ENCODE peak calls at places on chromosome 17, in nine cellular contexts. W, O, E, G, L, Q, N, B and D are unnamed samples.

GRCh38 chr17:28700278-28700677 is 11.4 kb downstream of the PROCA1 start:
- DNase-seq in G (no peak), B (no peak), E (no peak), O (no peak), W (no peak), N (no peak), L (no peak), Q (no peak), D (no peak)

GRCh38 chr17:10629706-10630105 is 27.4 kb downstream of the MYH3 start:
- DNase-seq in E (no peak), L (no peak), B (no peak), W (no peak), O (no peak), Q (no peak), N (no peak), G (no peak), D (no peak)

GRCh38 chr17:78723957-78724356 is 58.1 kb downstream of the CYTH1 start:
- DNase-seq in E (no peak), W (no peak), B (no peak), N (no peak), Q (no peak), G (no peak), O (no peak), L (peak; percentile 5), D (no peak)

GRCh38 chr17:34156741-34157589 is 98.1 kb upstream of the CCL2 start:
- DNase-seq in B (peak; percentile 39), Q (no peak), L (no peak), N (peak; percentile 55), E (no peak), G (no peak), W (no peak), O (peak; percentile 75), D (peak; percentile 76)

GRCh38 chr17:55245986-55246385 is 18.8 kb upstream of the HLF start:
- DNase-seq in W (no peak), Q (no peak), B (no peak), E (no peak), G (no peak), N (no peak), L (no peak), O (no peak), D (no peak)

GRCh38 chr17:77834170-77835115 is 124.1 kb upstream of the TNRC6C start:
- DNase-seq in O (peak; percentile 39), G (no peak), B (no peak), W (no peak), Q (peak; percentile 91), N (no peak), L (peak; percentile 58), E (peak; percentile 86), D (peak; percentile 85)

GRCh38 chr17:7120123-7120522 is 5.5 kb upstream of the ASGR2 start:
- DNase-seq in E (no peak), O (no peak), Q (no peak), N (no peak), W (no peak), B (no peak), L (no peak), G (no peak), D (no peak)

GRCh38 chr17:8408371-8408770 is 10.7 kb upstream of the RNF222 start:
- DNase-seq in O (peak; percentile 9), Q (no peak), N (no peak), G (no peak), B (no peak), W (no peak), L (peak; percentile 53), E (no peak), D (peak; percentile 81)

GRCh38 chr17:15649861-15650391 is 30.4 kb upstream of the FBXW10B start:
- DNase-seq in N (no peak), E (no peak), O (no peak), L (no peak), W (no peak), Q (no peak), B (no peak), G (no peak), D (no peak)

GRCh38 chr17:80316927-80317705 is 56.5 kb downstream of the RNF213 start:
- DNase-seq in G (no peak), Q (no peak), B (no peak), W (no peak), E (no peak), N (no peak), L (no peak), O (no peak), D (no peak)

GRCh38 chr17:36486204-36487194 is at the start of gene ZNHIT3:
- DNase-seq in L (peak; percentile 96), N (peak; percentile 88), Q (peak; percentile 96), B (peak; percentile 82), W (peak; percentile 92), E (peak; percentile 94), O (peak; percentile 98), G (peak; percentile 94), D (peak; percentile 96)

GRCh38 chr17:73984981-73985380 is 218.5 kb upstream of the RPL38 start:
- DNase-seq in E (no peak), W (no peak), B (no peak), G (peak; percentile 11), Q (peak; percentile 73), N (no peak), O (no peak), L (no peak), D (no peak)

GRCh38 chr17:32596206-32596605 is 109.4 kb downstream of the CDK5R1 start:
- DNase-seq in E (no peak), G (no peak), N (no peak), W (peak; percentile 10), O (no peak), L (no peak), Q (no peak), B (no peak), D (no peak)

GRCh38 chr17:75138519-75138918 is 7.0 kb upstream of the NT5C start:
- DNase-seq in B (no peak), L (no peak), Q (no peak), N (no peak), E (no peak), O (no peak), G (no peak), W (no peak), D (no peak)

GRCh38 chr17:38893612-38894011 is 23.8 kb downstream of the LASP1 start:
- DNase-seq in O (peak; percentile 13), W (no peak), G (no peak), B (no peak), Q (peak; percentile 94), N (no peak), E (no peak), L (no peak), D (peak; percentile 86)

GRCh38 chr17:80895366-80895765 is 96.3 kb upstream of the CHMP6 start:
- DNase-seq in N (no peak), G (no peak), W (no peak), O (no peak), L (no peak), Q (no peak), B (no peak), E (no peak), D (no peak)

GRCh38 chr17:50176559-50177471 is 11.0 kb downstream of the SGCA start:
- DNase-seq in E (peak; percentile 58), B (no peak), G (no peak), Q (no peak), N (no peak), L (no peak), O (no peak), W (no peak), D (no peak)
- TF ChIP-seq CTCF in E (no peak), B (no peak), G (no peak), Q (no peak), N (no peak), L (no peak), O (peak; percentile 16), W (no peak), D (no peak)

GRCh38 chr17:14428640-14429029 is 127.8 kb downstream of the HS3ST3B1 start:
- DNase-seq in Q (peak; percentile 63), N (no peak), O (no peak), W (no peak), L (peak; percentile 33), G (peak; percentile 84), E (no peak), B (no peak), D (no peak)
- TF ChIP-seq CTCF in Q (no peak), N (no peak), O (no peak), W (no peak), L (no peak), G (peak; percentile 53), E (no peak), B (no peak), D (no peak)

GRCh38 chr17:76154292-76154691 is 13.2 kb upstream of the FOXJ1 start:
- DNase-seq in W (no peak), B (no peak), Q (no peak), E (no peak), L (no peak), N (no peak), O (no peak), G (no peak), D (no peak)

GRCh38 chr17:76154935-76155845 is 14.1 kb upstream of the FOXJ1 start:
- DNase-seq in Q (no peak), B (no peak), N (no peak), E (peak; percentile 62), W (no peak), O (no peak), G (no peak), L (no peak), D (peak; percentile 20)

GRCh38 chr17:76152580-76152979 is 11.5 kb upstream of the FOXJ1 start:
- DNase-seq in W (no peak), O (no peak), Q (no peak), B (no peak), G (no peak), L (no peak), E (no peak), N (no peak), D (no peak)

GRCh38 chr17:76153202-76153601 is 12.2 kb upstream of the FOXJ1 start:
- DNase-seq in L (no peak), N (no peak), G (no peak), W (no peak), B (no peak), O (no peak), Q (no peak), E (no peak), D (no peak)

GRCh38 chr17:76153640-76154039 is 12.6 kb upstream of the FOXJ1 start:
- DNase-seq in B (no peak), O (peak; percentile 57), W (no peak), N (no peak), L (no peak), Q (no peak), G (no peak), E (no peak), D (peak; percentile 5)
- TF ChIP-seq CTCF in B (peak; percentile 19), O (peak; percentile 51), W (no peak), N (no peak), L (peak; percentile 21), Q (no peak), G (peak; percentile 51), E (peak; percentile 24), D (no peak)

DNA sequence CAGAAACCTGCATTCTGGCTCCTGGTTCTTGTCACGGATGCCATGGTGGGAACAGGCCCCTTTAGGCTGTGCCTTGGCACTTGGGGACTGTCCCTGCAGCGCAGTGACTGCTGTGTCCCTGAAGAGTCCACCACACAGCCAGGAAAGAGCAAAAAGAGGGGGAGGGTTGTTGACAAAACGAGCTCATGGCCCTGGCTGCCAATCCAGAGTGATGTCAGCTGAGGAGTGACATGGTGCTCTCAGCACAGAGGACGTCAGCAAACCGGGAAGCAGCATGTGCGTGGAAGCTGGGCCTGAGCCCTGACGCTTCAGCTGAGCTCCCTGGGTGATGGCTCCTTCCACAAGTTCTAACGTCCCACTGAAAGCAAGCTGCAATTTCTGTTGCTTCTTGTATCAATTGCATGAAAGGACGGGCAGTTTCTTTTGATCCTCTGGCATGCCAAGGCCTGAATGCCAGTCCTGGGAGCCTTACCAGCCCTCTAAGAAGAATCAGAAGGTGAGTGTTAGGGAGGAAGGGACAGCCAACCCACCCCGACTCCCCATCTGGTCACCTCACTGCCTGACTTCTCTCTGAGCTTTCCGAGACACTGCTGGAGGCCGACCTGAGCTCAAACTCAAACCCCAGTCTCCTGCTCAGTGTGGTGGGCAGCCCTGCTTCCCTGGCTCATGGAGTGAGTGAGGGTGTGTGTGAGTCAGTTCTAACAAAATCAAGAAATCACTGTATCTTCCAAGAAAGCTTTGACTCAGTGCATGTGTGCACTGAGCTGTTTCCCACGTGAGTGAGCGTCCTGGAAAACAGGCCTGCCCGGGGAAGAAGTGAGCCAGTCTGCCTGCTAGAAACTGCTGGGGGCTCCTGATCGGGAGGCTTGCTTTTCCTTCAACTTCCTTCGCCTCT is 14.7 kb upstream of the WNT3 start:
- DNase-seq in L (no peak), G (no peak), Q (no peak), E (peak; percentile 30), N (no peak), W (no peak), O (peak; percentile 33), B (no peak), D (no peak)
- TF ChIP-seq CTCF in L (no peak), G (no peak), Q (no peak), E (no peak), N (no peak), W (no peak), O (no peak), B (no peak), D (no peak)